ENCODE peak calls at places on chromosomes 1 and 21, in nine cellular contexts. C is AG08396, L is esophagus muscularis mucosa, U is COLO829, H is neural crest cell, T is coronary artery, I is upper lobe of right lung, A is H9, Q is left cardiac atrium. P is an unnamed sample.

GRCh38 chr1:2200308-2200943 is 5.9 kb upstream of the FAAP20 start:
- DNase-seq in C (no peak), L (no peak), U (no peak), H (no peak), T (no peak), I (no peak), A (no peak), Q (no peak), P (no peak)

GRCh38 chr1:71908871-71909390 is 373.4 kb downstream of the NEGR1 start:
- DNase-seq in C (no peak), L (no peak), U (peak; percentile 57), H (no peak), T (no peak), I (no peak), A (no peak), Q (no peak), P (no peak)

GRCh38 chr1:235758931-235759330 is 107.8 kb downstream of the LYST start:
- DNase-seq in C (no peak), L (no peak), U (no peak), H (no peak), T (no peak), I (no peak), A (no peak), Q (no peak), P (no peak)

GRCh38 chr1:228974296-228974695 is 239.0 kb downstream of the RHOU start:
- DNase-seq in C (no peak), L (no peak), U (no peak), H (no peak), T (peak; percentile 29), I (no peak), A (no peak), Q (no peak), P (no peak)

GRCh38 chr1:39167632-39168209 is 36.8 kb upstream of the MACF1 start:
- DNase-seq in C (no peak), L (no peak), U (no peak), H (no peak), T (no peak), I (no peak), A (no peak), Q (no peak), P (no peak)

GRCh38 chr1:154751690-154752089 is 118.4 kb downstream of the KCNN3 start:
- DNase-seq in C (no peak), L (no peak), U (no peak), H (no peak), T (no peak), I (no peak), A (no peak), Q (no peak), P (no peak)

GRCh38 chr21:45562965-45563364 is 20.7 kb upstream of the SLC19A1 start:
- DNase-seq in C (no peak), L (no peak), U (no peak), H (no peak), T (peak; percentile 40), I (no peak), A (peak; percentile 9), Q (no peak), P (peak; percentile 49)

GRCh38 chr1:72281637-72282270 is 585 bp downstream of the NEGR1 start:
- DNase-seq in C (no peak), L (no peak), U (no peak), H (no peak), T (peak; percentile 72), I (no peak), A (no peak), Q (no peak), P (no peak)

GRCh38 chr1:191959856-191960255 is 198.4 kb upstream of the RGS18 start:
- DNase-seq in C (no peak), L (no peak), U (peak; percentile 13), H (no peak), T (no peak), I (no peak), A (no peak), Q (no peak), P (no peak)

GRCh38 chr1:94539496-94539895 is 2.1 kb downstream of the F3 start:
- DNase-seq in C (no peak), L (no peak), U (no peak), H (no peak), T (no peak), I (no peak), A (no peak), Q (peak; percentile 30), P (no peak)

GRCh38 chr1:25699501-25700089 is 83.0 kb downstream of the MAN1C1 start:
- DNase-seq in C (no peak), L (no peak), U (no peak), H (no peak), T (no peak), I (no peak), A (no peak), Q (peak; percentile 71), P (no peak)

GRCh38 chr1:2840036-2840809 is 38.7 kb upstream of the TTC34 start:
- DNase-seq in C (no peak), L (no peak), U (no peak), H (no peak), T (no peak), I (no peak), A (no peak), Q (peak; percentile 10), P (peak; percentile 22)

GRCh38 chr1:237000191-237000590 is 4.0 kb downstream of the MT1HL1 start:
- DNase-seq in C (no peak), L (peak; percentile 57), U (no peak), H (no peak), T (no peak), I (no peak), A (no peak), Q (no peak), P (no peak)

GRCh38 chr1:223815020-223815853 is 30.5 kb downstream of the TP53BP2 start:
- DNase-seq in C (no peak), L (no peak), U (no peak), H (no peak), T (no peak), I (no peak), A (no peak), Q (no peak), P (no peak)

GRCh38 chr1:65422241-65423203 is 2.1 kb downstream of the LEPR start:
- DNase-seq in C (no peak), L (no peak), U (no peak), H (no peak), T (no peak), I (no peak), A (no peak), Q (no peak), P (no peak)

GRCh38 chr1:17909634-17910033 is 154.5 kb downstream of the ACTL8 start:
- DNase-seq in C (peak; percentile 43), L (no peak), U (no peak), H (peak; percentile 6), T (no peak), I (peak; percentile 46), A (peak; percentile 72), Q (no peak), P (no peak)

GRCh38 chr1:209612646-209613350 is 29.3 kb downstream of the CAMK1G start:
- DNase-seq in C (no peak), L (no peak), U (no peak), H (no peak), T (no peak), I (peak; percentile 56), A (no peak), Q (no peak), P (no peak)

GRCh38 chr1:15483971-15484370 is 8.1 kb downstream of the CELA2B start:
- DNase-seq in C (no peak), L (no peak), U (no peak), H (no peak), T (no peak), I (no peak), A (no peak), Q (no peak), P (no peak)

GRCh38 chr1:116491985-116492811 is 78.6 kb downstream of the CD58 start:
- DNase-seq in C (no peak), L (no peak), U (no peak), H (no peak), T (no peak), I (no peak), A (no peak), Q (no peak), P (no peak)

GRCh38 chr1:210364479-210364878 is 35.8 kb downstream of the HHAT start:
- DNase-seq in C (no peak), L (peak; percentile 70), U (peak; percentile 56), H (peak; percentile 25), T (no peak), I (no peak), A (peak; percentile 20), Q (peak; percentile 46), P (no peak)

GRCh38 chr1:222071313-222071886 is 329.5 kb upstream of the DUSP10 start:
- DNase-seq in C (no peak), L (no peak), U (peak; percentile 86), H (no peak), T (no peak), I (no peak), A (no peak), Q (no peak), P (no peak)

GRCh38 chr1:116832268-116832931 is 77.3 kb upstream of the PTGFRN start:
- DNase-seq in C (no peak), L (no peak), U (no peak), H (no peak), T (no peak), I (no peak), A (no peak), Q (no peak), P (no peak)

GRCh38 chr1:40630488-40631223 is 34.8 kb downstream of the RIMS3 start:
- DNase-seq in C (peak; percentile 44), L (no peak), U (no peak), H (peak; percentile 54), T (no peak), I (peak; percentile 61), A (peak; percentile 78), Q (no peak), P (no peak)

GRCh38 chr1:19804786-19805390 is 5.2 kb upstream of the TMCO4 start:
- DNase-seq in C (no peak), L (no peak), U (no peak), H (no peak), T (no peak), I (no peak), A (no peak), Q (no peak), P (no peak)

GRCh38 chr1:205294175-205294913 is 27.2 kb downstream of the NUAK2 start:
- DNase-seq in C (peak; percentile 71), L (no peak), U (peak; percentile 94), H (no peak), T (no peak), I (no peak), A (peak; percentile 69), Q (peak; percentile 65), P (no peak)

GRCh38 chr1:198892065-198892464 is 253.2 kb downstream of the PTPRC start:
- DNase-seq in C (peak; percentile 10), L (no peak), U (no peak), H (no peak), T (no peak), I (no peak), A (no peak), Q (no peak), P (no peak)

GRCh38 chr1:229019647-229020281 is 251.1 kb upstream of the RAB4A start:
- DNase-seq in C (no peak), L (no peak), U (no peak), H (no peak), T (no peak), I (no peak), A (no peak), Q (no peak), P (peak; percentile 56)

GRCh38 chr1:61585714-61586113 is 139.2 kb downstream of the TM2D1 start:
- DNase-seq in C (no peak), L (no peak), U (no peak), H (no peak), T (no peak), I (no peak), A (no peak), Q (no peak), P (no peak)

GRCh38 chr1:213444224-213444623 is 393.2 kb downstream of the RPS6KC1 start:
- DNase-seq in C (no peak), L (peak; percentile 24), U (no peak), H (no peak), T (no peak), I (no peak), A (no peak), Q (no peak), P (no peak)

GRCh38 chr1:8239306-8240023 is 78.4 kb upstream of the SLC45A1 start:
- DNase-seq in C (no peak), L (no peak), U (no peak), H (no peak), T (no peak), I (peak; percentile 70), A (peak; percentile 85), Q (peak; percentile 36), P (peak; percentile 65)

GRCh38 chr1:33624991-33625870 is 152.8 kb downstream of the ZSCAN20 start:
- DNase-seq in C (no peak), L (no peak), U (peak; percentile 65), H (no peak), T (peak; percentile 61), I (no peak), A (peak; percentile 79), Q (no peak), P (no peak)

P was measured in lower lobe of right lung.